ENCODE peak calls at places on chromosome 4, in five cellular contexts. N is heart right ventricle; V is AG04450; O is right atrium auricular region; M is CD4-positive, alpha-beta T cell. Q is an unnamed sample.

GRCh38 chr4:180827193-180827592 is 1416.0 kb upstream of the TENM3 start:
- DNase-seq in V (no peak), O (no peak), N (no peak), M (no peak), Q (no peak)

GRCh38 chr4:176656108-176656507 is 136.6 kb downstream of the VEGFC start:
- DNase-seq in O (no peak), N (no peak), V (no peak), M (no peak), Q (no peak)

GRCh38 chr4:145954924-145955339 is 16.3 kb upstream of the ZNF827 start:
- DNase-seq in O (no peak), M (no peak), V (peak; percentile 78), N (no peak), Q (no peak)

GRCh38 chr4:117225441-117225840 is 140.1 kb upstream of the TRAM1L1 start:
- DNase-seq in V (no peak), O (no peak), M (no peak), N (no peak), Q (no peak)

GRCh38 chr4:69828828-69829227 is 31.1 kb downstream of the SULT1E1 start:
- DNase-seq in O (no peak), N (no peak), V (no peak), M (no peak), Q (no peak)

GRCh38 chr4:15891312-15891711 is 47.2 kb downstream of the FGFBP1 start:
- DNase-seq in O (no peak), V (no peak), N (no peak), M (no peak), Q (no peak)

GRCh38 chr4:98623126-98623802 is 35.1 kb downstream of the TSPAN5 start:
- DNase-seq in N (no peak), O (no peak), M (no peak), V (no peak), Q (no peak)

GRCh38 chr4:158255727-158256324 is 45.5 kb downstream of the TMEM144 start:
- DNase-seq in V (peak; percentile 27), M (no peak), O (no peak), N (no peak), Q (no peak)

GRCh38 chr4:186644737-186645261 is 78.9 kb downstream of the FAT1 start:
- DNase-seq in V (no peak), O (no peak), M (no peak), N (peak; percentile 36), Q (no peak)

GRCh38 chr4:140251566-140251965 is 97.6 kb upstream of the MAML3 start:
- DNase-seq in O (no peak), V (no peak), M (no peak), N (no peak), Q (no peak)

GRCh38 chr4:145195167-145195952 is 15.0 kb upstream of the OTUD4 start:
- DNase-seq in O (no peak), V (no peak), N (no peak), M (no peak), Q (no peak)

GRCh38 chr4:156102411-156102810 is 148.7 kb upstream of the CTSO start:
- DNase-seq in M (no peak), O (no peak), N (no peak), V (no peak), Q (no peak)

GRCh38 chr4:156100651-156101050 is 147.0 kb upstream of the CTSO start:
- DNase-seq in V (no peak), O (no peak), N (no peak), M (no peak), Q (no peak)

GRCh38 chr4:156098846-156099245 is 145.2 kb upstream of the CTSO start:
- DNase-seq in N (no peak), V (no peak), O (no peak), M (no peak), Q (no peak)

GRCh38 chr4:156103306-156103705 is 149.6 kb upstream of the CTSO start:
- DNase-seq in M (no peak), O (no peak), N (no peak), V (no peak), Q (no peak)

GRCh38 chr4:156101571-156101970 is 147.9 kb upstream of the CTSO start:
- DNase-seq in N (no peak), M (no peak), V (no peak), O (no peak), Q (no peak)
- TF ChIP-seq CTCF in N (no peak), M (no peak), V (no peak), O (no peak), Q (no peak)

GRCh38 chr4:114028071-114028470 is 48.6 kb upstream of the ARSJ start:
- DNase-seq in O (no peak), M (no peak), V (no peak), N (no peak), Q (no peak)
- TF ChIP-seq CTCF in O (no peak), M (no peak), V (no peak), N (no peak), Q (no peak)

DNA sequence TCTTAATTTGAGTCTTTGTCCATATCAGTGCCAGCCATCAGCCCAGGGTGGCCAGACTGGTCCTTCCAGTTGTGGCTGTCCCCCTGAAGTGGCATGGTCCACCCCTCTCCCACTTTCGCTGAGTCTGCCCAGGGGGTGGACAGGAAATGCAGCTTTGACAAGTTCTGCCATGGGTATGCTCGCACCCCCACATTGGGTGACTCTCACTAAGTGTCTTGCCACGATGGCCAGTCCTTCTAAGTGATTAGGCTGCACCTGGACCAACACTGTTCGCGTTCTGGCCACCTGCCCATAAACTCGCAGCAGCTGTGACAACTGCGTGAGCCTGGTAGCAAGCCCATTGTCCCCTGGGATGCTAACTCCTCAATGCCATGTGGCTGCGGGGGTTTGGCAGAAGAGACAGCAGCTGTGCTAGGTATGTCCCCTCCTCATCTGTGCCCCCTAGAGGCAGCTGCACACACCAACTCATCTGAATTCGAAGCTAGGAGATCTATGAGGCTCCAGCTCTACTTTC is 10.0 kb upstream of the LNX1 start:
- DNase-seq in N (peak; percentile 21), M (no peak), O (no peak), V (no peak), Q (no peak)
- TF ChIP-seq CTCF in N (peak; percentile 41), M (no peak), O (no peak), V (peak; percentile 34), Q (no peak)

GRCh38 chr4:183073838-183074145 is 25.3 kb upstream of the WWC2 start:
- DNase-seq in V (no peak), N (no peak), M (no peak), O (no peak), Q (no peak)
- TF ChIP-seq CTCF in V (no peak), N (no peak), M (no peak), O (peak; percentile 8), Q (peak; percentile 61)

GRCh38 chr4:137543198-137543597 is 10.9 kb upstream of the PCDH18 start:
- DNase-seq in V (no peak), M (no peak), O (no peak), N (no peak), Q (no peak)

GRCh38 chr4:137543650-137544049 is 11.4 kb upstream of the PCDH18 start:
- DNase-seq in N (no peak), M (no peak), O (no peak), V (no peak), Q (no peak)

GRCh38 chr4:137541181-137541580 is 8.9 kb upstream of the PCDH18 start:
- DNase-seq in O (no peak), M (no peak), N (no peak), V (no peak), Q (no peak)

GRCh38 chr4:137541866-137542648 is 9.8 kb upstream of the PCDH18 start:
- DNase-seq in M (no peak), N (no peak), V (no peak), O (no peak), Q (no peak)

GRCh38 chr4:137545461-137545861 is 13.2 kb upstream of the PCDH18 start:
- DNase-seq in N (no peak), O (no peak), V (peak; percentile 85), M (no peak), Q (no peak)
- TF ChIP-seq CTCF in N (no peak), O (no peak), V (peak; percentile 33), M (no peak), Q (no peak)

GRCh38 chr4:135418353-135418752 is 1216.8 kb upstream of the PABPC4L start:
- DNase-seq in N (no peak), V (no peak), M (no peak), O (no peak), Q (no peak)
- TF ChIP-seq CTCF in N (no peak), V (peak; percentile 66), M (no peak), O (no peak), Q (no peak)

Q was measured in CD14-positive monocyte.